ENCODE peak calls at places on chromosomes 4 and X, in seven cellular contexts. One of them, this sample, is unnamed.

GRCh38 chrX:33307954-33308353 is 96.6 kb upstream of the DMD start:
- DNase-seq in left colon: no peak
- DNase-seq in nephron progenitor cell: no peak
- DNase-seq in naive thymus-derived CD4-positive, alpha-beta T cell: no peak
- DNase-seq in stomach: no peak
- DNase-seq in HCT116: no peak
- DNase-seq in ecto neural progenitor cell: no peak
- DNase-seq in this sample: no peak

GRCh38 chrX:68848189-68848940 is 19.5 kb downstream of the EFNB1 start:
- DNase-seq in left colon: peak
- DNase-seq in nephron progenitor cell: no peak
- DNase-seq in naive thymus-derived CD4-positive, alpha-beta T cell: no peak
- DNase-seq in stomach: no peak
- DNase-seq in HCT116: no peak
- DNase-seq in ecto neural progenitor cell: no peak
- DNase-seq in this sample: no peak

GRCh38 chr4:16192067-16192466 is 34.2 kb downstream of the TAPT1 start:
- DNase-seq in left colon: no peak
- DNase-seq in nephron progenitor cell: no peak
- DNase-seq in naive thymus-derived CD4-positive, alpha-beta T cell: no peak
- DNase-seq in stomach: no peak
- DNase-seq in HCT116: no peak
- DNase-seq in ecto neural progenitor cell: no peak
- DNase-seq in this sample: no peak

GRCh38 chrX:39886282-39886681 is 211.5 kb downstream of the BCOR start:
- DNase-seq in left colon: no peak
- DNase-seq in nephron progenitor cell: no peak
- DNase-seq in naive thymus-derived CD4-positive, alpha-beta T cell: no peak
- DNase-seq in stomach: peak
- DNase-seq in HCT116: no peak
- DNase-seq in ecto neural progenitor cell: no peak
- DNase-seq in this sample: no peak

GRCh38 chr4:117064297-117064696 is 21.1 kb downstream of the TRAM1L1 start:
- DNase-seq in left colon: no peak
- DNase-seq in nephron progenitor cell: no peak
- DNase-seq in naive thymus-derived CD4-positive, alpha-beta T cell: no peak
- DNase-seq in stomach: no peak
- DNase-seq in HCT116: no peak
- DNase-seq in ecto neural progenitor cell: no peak
- DNase-seq in this sample: no peak

GRCh38 chrX:104833401-104833800 is 267.4 kb downstream of the IL1RAPL2 start:
- DNase-seq in left colon: no peak
- DNase-seq in nephron progenitor cell: no peak
- DNase-seq in naive thymus-derived CD4-positive, alpha-beta T cell: no peak
- DNase-seq in stomach: no peak
- DNase-seq in HCT116: no peak
- DNase-seq in ecto neural progenitor cell: no peak
- DNase-seq in this sample: no peak

GRCh38 chrX:69216446-69216845 is 51.2 kb upstream of the PJA1 start:
- DNase-seq in left colon: no peak
- DNase-seq in nephron progenitor cell: no peak
- DNase-seq in naive thymus-derived CD4-positive, alpha-beta T cell: no peak
- DNase-seq in stomach: no peak
- DNase-seq in HCT116: no peak
- DNase-seq in ecto neural progenitor cell: no peak
- DNase-seq in this sample: no peak

GRCh38 chr4:158778712-158779111 is 9.9 kb downstream of the FNIP2 start:
- DNase-seq in left colon: peak
- DNase-seq in nephron progenitor cell: no peak
- DNase-seq in naive thymus-derived CD4-positive, alpha-beta T cell: no peak
- DNase-seq in stomach: peak
- DNase-seq in HCT116: no peak
- DNase-seq in ecto neural progenitor cell: no peak
- DNase-seq in this sample: no peak

GRCh38 chr4:94621491-94622080 is 136.2 kb upstream of the BMPR1B start:
- DNase-seq in left colon: no peak
- DNase-seq in nephron progenitor cell: peak
- DNase-seq in naive thymus-derived CD4-positive, alpha-beta T cell: peak
- DNase-seq in stomach: no peak
- DNase-seq in HCT116: peak
- DNase-seq in ecto neural progenitor cell: no peak
- DNase-seq in this sample: peak

GRCh38 chr4:88991746-88992145 is 65.2 kb downstream of the FAM13A start:
- DNase-seq in left colon: no peak
- DNase-seq in nephron progenitor cell: no peak
- DNase-seq in naive thymus-derived CD4-positive, alpha-beta T cell: no peak
- DNase-seq in stomach: no peak
- DNase-seq in HCT116: no peak
- DNase-seq in ecto neural progenitor cell: no peak
- DNase-seq in this sample: no peak

GRCh38 chrX:114797494-114797893 is 213.6 kb downstream of the HTR2C start:
- DNase-seq in left colon: no peak
- DNase-seq in nephron progenitor cell: no peak
- DNase-seq in naive thymus-derived CD4-positive, alpha-beta T cell: no peak
- DNase-seq in stomach: no peak
- DNase-seq in HCT116: no peak
- DNase-seq in ecto neural progenitor cell: no peak
- DNase-seq in this sample: no peak

GRCh38 chr4:186719925-186720694 is 3.5 kb downstream of the FAT1 start:
- DNase-seq in left colon: no peak
- DNase-seq in nephron progenitor cell: no peak
- DNase-seq in naive thymus-derived CD4-positive, alpha-beta T cell: no peak
- DNase-seq in stomach: no peak
- DNase-seq in HCT116: no peak
- DNase-seq in ecto neural progenitor cell: no peak
- DNase-seq in this sample: no peak

GRCh38 chrX:1658083-1658463 is 43.2 kb downstream of the ASMT start:
- DNase-seq in left colon: no peak
- DNase-seq in nephron progenitor cell: peak
- DNase-seq in naive thymus-derived CD4-positive, alpha-beta T cell: no peak
- DNase-seq in stomach: no peak
- DNase-seq in HCT116: no peak
- DNase-seq in ecto neural progenitor cell: peak
- DNase-seq in this sample: no peak

This sample was measured in prostate gland.